ENCODE peak calls at places on chromosomes 2 and 18, in five cellular contexts. One of them, this sample, is unnamed.

GRCh38 chr2:145108959-145109710 is 589.2 kb upstream of the ZEB2 start:
- DNase-seq in GM23338: no peak
- DNase-seq in K562: no peak
- DNase-seq in GM12878: no peak
- DNase-seq in HCT116: no peak
- DNase-seq in this sample: no peak

GRCh38 chr2:27830616-27831120 is 59.1 kb downstream of the MRPL33 start:
- DNase-seq in GM23338: no peak
- DNase-seq in K562: no peak
- DNase-seq in GM12878: no peak
- DNase-seq in HCT116: no peak
- DNase-seq in this sample: no peak

GRCh38 chr2:1060372-1060771 is 109.7 kb downstream of the SNTG2 start:
- DNase-seq in GM23338: no peak
- DNase-seq in K562: no peak
- DNase-seq in GM12878: no peak
- DNase-seq in HCT116: no peak
- DNase-seq in this sample: no peak

GRCh38 chr18:51330148-51330547 is 132.7 kb upstream of the MEX3C start:
- DNase-seq in GM23338: no peak
- DNase-seq in K562: no peak
- DNase-seq in GM12878: no peak
- DNase-seq in HCT116: no peak
- DNase-seq in this sample: peak; percentile 89

GRCh38 chr2:212711851-212712250 is 173.2 kb upstream of the ERBB4 start:
- DNase-seq in GM23338: no peak
- DNase-seq in K562: no peak
- DNase-seq in GM12878: no peak
- DNase-seq in HCT116: no peak
- DNase-seq in this sample: no peak

GRCh38 chr2:177403822-177404221 is 11.2 kb downstream of the AGPS start:
- DNase-seq in GM23338: no peak
- DNase-seq in K562: no peak
- DNase-seq in GM12878: no peak
- DNase-seq in HCT116: no peak
- DNase-seq in this sample: no peak

GRCh38 chr2:192246297-192246696 is 51.6 kb upstream of the TMEFF2 start:
- DNase-seq in GM23338: no peak
- DNase-seq in K562: no peak
- DNase-seq in GM12878: no peak
- DNase-seq in HCT116: no peak
- DNase-seq in this sample: no peak

GRCh38 chr2:120738786-120739771 is 3.4 kb downstream of the GLI2 start:
- DNase-seq in GM23338: peak; percentile 70
- DNase-seq in K562: no peak
- DNase-seq in GM12878: no peak
- DNase-seq in HCT116: no peak
- DNase-seq in this sample: no peak

GRCh38 chr2:225091336-225091735 is 49.1 kb upstream of the DOCK10 start:
- DNase-seq in GM23338: no peak
- DNase-seq in K562: no peak
- DNase-seq in GM12878: no peak
- DNase-seq in HCT116: peak; percentile 37
- DNase-seq in this sample: no peak

GRCh38 chr2:54665436-54665856 is 58.0 kb upstream of the EML6 start:
- DNase-seq in GM23338: peak; percentile 93
- DNase-seq in K562: peak; percentile 76
- DNase-seq in GM12878: no peak
- DNase-seq in HCT116: peak; percentile 32
- DNase-seq in this sample: no peak

GRCh38 chr2:128487650-128488387 is 169.2 kb upstream of the HS6ST1 start:
- DNase-seq in GM23338: no peak
- DNase-seq in K562: no peak
- DNase-seq in GM12878: no peak
- DNase-seq in HCT116: no peak
- DNase-seq in this sample: no peak

GRCh38 chr2:231883468-231883881 is 42.7 kb downstream of the NPPC start:
- DNase-seq in GM23338: no peak
- DNase-seq in K562: no peak
- DNase-seq in GM12878: no peak
- DNase-seq in HCT116: no peak
- DNase-seq in this sample: peak; percentile 80

GRCh38 chr2:3211256-3211970 is 166.2 kb downstream of the EIPR1 start:
- DNase-seq in GM23338: no peak
- DNase-seq in K562: no peak
- DNase-seq in GM12878: no peak
- DNase-seq in HCT116: no peak
- DNase-seq in this sample: no peak

GRCh38 chr2:60379216-60379615 is 174.2 kb downstream of the BCL11A start:
- DNase-seq in GM23338: no peak
- DNase-seq in K562: no peak
- DNase-seq in GM12878: no peak
- DNase-seq in HCT116: no peak
- DNase-seq in this sample: no peak

GRCh38 chr2:191202881-191203397 is 42.3 kb upstream of the MYO1B start:
- DNase-seq in GM23338: no peak
- DNase-seq in K562: no peak
- DNase-seq in GM12878: no peak
- DNase-seq in HCT116: no peak
- DNase-seq in this sample: no peak

GRCh38 chr2:212548459-212548815 is 9.8 kb upstream of the ERBB4 start:
- DNase-seq in GM23338: peak; percentile 52
- DNase-seq in K562: no peak
- DNase-seq in GM12878: no peak
- DNase-seq in HCT116: peak; percentile 28
- DNase-seq in this sample: no peak

GRCh38 chr2:110807520-110807919 is 75.1 kb downstream of the ACOXL start:
- DNase-seq in GM23338: no peak
- DNase-seq in K562: no peak
- DNase-seq in GM12878: no peak
- DNase-seq in HCT116: no peak
- DNase-seq in this sample: no peak

GRCh38 chr2:167764772-167765341 is 482.5 kb downstream of the STK39 start:
- DNase-seq in GM23338: no peak
- DNase-seq in K562: no peak
- DNase-seq in GM12878: no peak
- DNase-seq in HCT116: no peak
- DNase-seq in this sample: no peak

GRCh38 chr2:229708335-229708734 is 6.0 kb downstream of the DNER start:
- DNase-seq in GM23338: no peak
- DNase-seq in K562: no peak
- DNase-seq in GM12878: no peak
- DNase-seq in HCT116: no peak
- DNase-seq in this sample: no peak

GRCh38 chr2:99860720-99861375 is 281.5 kb downstream of the AFF3 start:
- DNase-seq in GM23338: peak; percentile 21
- DNase-seq in K562: no peak
- DNase-seq in GM12878: no peak
- DNase-seq in HCT116: no peak
- DNase-seq in this sample: no peak

GRCh38 chr18:21735452-21736015 is 5.1 kb upstream of the MIB1 start:
- DNase-seq in GM23338: peak; percentile 90
- DNase-seq in K562: peak; percentile 95
- DNase-seq in GM12878: no peak
- DNase-seq in HCT116: no peak
- DNase-seq in this sample: no peak

GRCh38 chr2:37833420-37833819 is 91.7 kb upstream of the RMDN2 start:
- DNase-seq in GM23338: no peak
- DNase-seq in K562: no peak
- DNase-seq in GM12878: no peak
- DNase-seq in HCT116: no peak
- DNase-seq in this sample: no peak

GRCh38 chr2:119177171-119177837 is 18.8 kb upstream of the C1QL2 start:
- DNase-seq in GM23338: no peak
- DNase-seq in K562: no peak
- DNase-seq in GM12878: no peak
- DNase-seq in HCT116: no peak
- DNase-seq in this sample: no peak

GRCh38 chr2:165902929-165903328 is 50.6 kb downstream of the TTC21B start:
- DNase-seq in GM23338: no peak
- DNase-seq in K562: no peak
- DNase-seq in GM12878: no peak
- DNase-seq in HCT116: no peak
- DNase-seq in this sample: no peak

GRCh38 chr2:39379643-39380524 is 57.2 kb downstream of the MAP4K3 start:
- DNase-seq in GM23338: peak; percentile 52
- DNase-seq in K562: peak; percentile 66
- DNase-seq in GM12878: peak; percentile 31
- DNase-seq in HCT116: peak; percentile 12
- DNase-seq in this sample: peak; percentile 22

GRCh38 chr18:7133181-7133580 is 15.6 kb upstream of the LAMA1 start:
- DNase-seq in GM23338: no peak
- DNase-seq in K562: no peak
- DNase-seq in GM12878: no peak
- DNase-seq in HCT116: no peak
- DNase-seq in this sample: no peak

GRCh38 chr18:48729421-48729820 is 190.6 kb downstream of the CTIF start:
- DNase-seq in GM23338: no peak
- DNase-seq in K562: no peak
- DNase-seq in GM12878: no peak
- DNase-seq in HCT116: no peak
- DNase-seq in this sample: no peak

GRCh38 chr2:100891911-100892642 is 72.1 kb downstream of the NPAS2 start:
- DNase-seq in GM23338: no peak
- DNase-seq in K562: peak; percentile 80
- DNase-seq in GM12878: no peak
- DNase-seq in HCT116: peak; percentile 65
- DNase-seq in this sample: no peak

GRCh38 chr2:98806266-98806697 is 75.3 kb upstream of the MGAT4A start:
- DNase-seq in GM23338: no peak
- DNase-seq in K562: no peak
- DNase-seq in GM12878: no peak
- DNase-seq in HCT116: no peak
- DNase-seq in this sample: no peak
- TF ChIP-seq POLR2AphosphoS5 in GM23338: no peak
- TF ChIP-seq POLR2AphosphoS5 in K562: no peak
- TF ChIP-seq POLR2AphosphoS5 in GM12878: no peak
- TF ChIP-seq POLR2AphosphoS5 in HCT116: no peak
- TF ChIP-seq POLR2AphosphoS5 in this sample: no peak

GRCh38 chr2:102460467-102460866 is 12.6 kb upstream of the SLC9A4 start:
- DNase-seq in GM23338: no peak
- DNase-seq in K562: peak; percentile 24
- DNase-seq in GM12878: no peak
- DNase-seq in HCT116: no peak
- DNase-seq in this sample: no peak

GRCh38 chr2:102463160-102463559 is 9.9 kb upstream of the SLC9A4 start:
- DNase-seq in GM23338: no peak
- DNase-seq in K562: no peak
- DNase-seq in GM12878: no peak
- DNase-seq in HCT116: no peak
- DNase-seq in this sample: no peak

DNA sequence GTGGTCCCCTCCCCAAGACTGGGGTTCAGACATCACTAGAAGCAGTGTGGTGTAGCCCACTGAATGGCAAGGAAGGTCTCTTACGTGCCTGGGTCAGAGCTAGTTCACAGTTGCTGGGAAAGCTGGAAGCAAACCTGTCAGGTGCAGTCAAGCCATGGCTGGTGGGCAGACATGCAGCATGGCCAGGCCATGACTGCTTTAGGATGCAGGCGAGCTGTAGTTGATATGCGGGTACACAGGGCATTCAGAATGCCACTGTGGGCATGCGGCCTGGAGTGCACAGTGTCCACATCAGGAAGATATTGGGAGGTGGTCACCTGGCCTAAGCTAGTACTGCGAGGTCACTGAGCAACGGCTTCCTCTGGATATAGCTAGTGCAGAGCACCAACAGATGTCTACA is 11.8 kb upstream of the SLC9A4 start:
- DNase-seq in GM23338: no peak
- DNase-seq in K562: no peak
- DNase-seq in GM12878: no peak
- DNase-seq in HCT116: no peak
- DNase-seq in this sample: no peak
- TF ChIP-seq EZH2 in GM23338: no peak
- TF ChIP-seq EZH2 in K562: no peak
- TF ChIP-seq EZH2 in GM12878: no peak
- TF ChIP-seq EZH2 in HCT116: no peak
- TF ChIP-seq EZH2 in this sample: no peak

GRCh38 chr2:24832526-24832925 is 39.3 kb downstream of the CENPO start:
- DNase-seq in GM23338: no peak
- DNase-seq in K562: no peak
- DNase-seq in GM12878: no peak
- DNase-seq in HCT116: no peak
- DNase-seq in this sample: no peak

GRCh38 chr2:24830351-24830750 is 37.1 kb downstream of the CENPO start:
- DNase-seq in GM23338: peak; percentile 55
- DNase-seq in K562: no peak
- DNase-seq in GM12878: no peak
- DNase-seq in HCT116: peak; percentile 10
- DNase-seq in this sample: no peak

GRCh38 chr2:24831216-24831615 is 38.0 kb downstream of the CENPO start:
- DNase-seq in GM23338: no peak
- DNase-seq in K562: no peak
- DNase-seq in GM12878: no peak
- DNase-seq in HCT116: no peak
- DNase-seq in this sample: no peak

GRCh38 chr2:24831736-24832421 is 38.7 kb downstream of the CENPO start:
- DNase-seq in GM23338: no peak
- DNase-seq in K562: no peak
- DNase-seq in GM12878: no peak
- DNase-seq in HCT116: no peak
- DNase-seq in this sample: no peak

GRCh38 chr2:24830786-24831185 is 37.6 kb downstream of the CENPO start:
- DNase-seq in GM23338: no peak
- DNase-seq in K562: no peak
- DNase-seq in GM12878: no peak
- DNase-seq in HCT116: no peak
- DNase-seq in this sample: no peak
- H3K27ac ChIP-seq in GM23338: no peak overlapping the region
- H3K27ac ChIP-seq in K562: no peak overlapping the region
- H3K27ac ChIP-seq in GM12878: no peak overlapping the region
- H3K27ac ChIP-seq in HCT116: no peak overlapping the region
- H3K27ac ChIP-seq in this sample: no peak overlapping the region

DNA sequence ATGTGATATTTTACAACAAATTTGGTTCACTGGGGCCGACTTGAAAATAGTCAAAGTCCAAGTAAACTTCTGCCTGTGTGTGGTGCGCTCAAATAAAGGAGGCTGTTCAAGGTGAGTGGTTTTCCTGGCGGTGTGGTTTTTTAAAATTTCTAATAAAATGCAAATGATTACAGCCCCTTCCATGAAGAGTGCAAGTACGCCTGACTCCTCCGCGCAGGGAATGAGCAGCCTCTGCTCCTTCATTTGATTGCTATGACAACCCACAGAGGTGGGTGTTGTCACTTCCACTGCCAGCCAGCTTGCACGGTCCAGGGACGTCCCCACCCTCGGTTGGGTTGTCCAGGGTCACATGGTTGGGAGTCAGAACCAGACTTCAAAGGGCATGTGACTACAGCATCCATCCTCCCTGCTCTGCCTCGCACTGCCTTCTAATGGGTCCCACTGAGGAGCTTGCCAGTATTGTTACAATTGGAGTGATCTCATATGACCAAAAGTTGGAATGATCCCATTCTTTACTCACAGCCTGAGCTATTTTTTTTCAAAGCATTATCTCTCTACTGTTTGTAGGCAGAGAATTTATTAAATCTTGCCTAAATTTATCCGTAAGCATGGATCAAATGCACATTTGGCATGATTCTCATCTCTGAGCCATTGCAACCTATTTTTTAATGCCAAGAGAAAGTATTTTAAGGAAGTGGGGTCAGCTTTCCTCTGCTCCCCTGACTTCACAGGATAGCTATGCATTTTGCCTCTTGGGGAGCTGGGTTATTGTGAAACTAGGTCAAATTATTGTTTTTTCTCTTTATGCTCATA is 121.3 kb downstream of the AGAP1 start:
- DNase-seq in GM23338: no peak
- DNase-seq in K562: no peak
- DNase-seq in GM12878: no peak
- DNase-seq in HCT116: no peak
- DNase-seq in this sample: no peak
- TF ChIP-seq POLR2AphosphoS5 in GM23338: no peak
- TF ChIP-seq POLR2AphosphoS5 in K562: no peak
- TF ChIP-seq POLR2AphosphoS5 in GM12878: no peak
- TF ChIP-seq POLR2AphosphoS5 in HCT116: no peak
- TF ChIP-seq POLR2AphosphoS5 in this sample: no peak

This sample was measured in SK-N-MC.